ENCODE peak calls at places on chromosome 5, in seven cellular contexts. E is cardiac fibroblast; G is BJ; A is MCF 10A; V is endothelial cell; K is CD8-positive, alpha-beta T cell; Y is fibroblast of pulmonary artery. Z is an unnamed sample.

GRCh38 chr5:1973391-1974013 is 90.8 kb upstream of the IRX4 start:
- DNase-seq in E (no peak), K (no peak), Y (no peak), V (no peak), G (no peak), A (peak), Z (no peak)

GRCh38 chr5:120454094-120454798 is 9.9 kb upstream of the PRR16 start:
- DNase-seq in G (no peak), V (no peak), E (peak), A (peak), Y (peak), K (no peak), Z (no peak)

GRCh38 chr5:142426129-142426641 is 101.4 kb upstream of the SPRY4 start:
- DNase-seq in V (peak), A (no peak), G (no peak), E (peak), Y (no peak), K (no peak), Z (no peak)

GRCh38 chr5:64513492-64513891 is 7.7 kb downstream of the RGS7BP start:
- DNase-seq in V (no peak), G (no peak), A (no peak), K (no peak), Y (no peak), E (no peak), Z (no peak)

GRCh38 chr5:94283093-94283492 is 335.3 kb downstream of the KIAA0825 start:
- DNase-seq in K (no peak), G (no peak), A (no peak), Y (no peak), E (no peak), V (no peak), Z (no peak)

GRCh38 chr5:80204808-80205614 is 50.8 kb downstream of the SERINC5 start:
- DNase-seq in E (no peak), V (peak), A (no peak), K (no peak), G (no peak), Y (peak), Z (no peak)

GRCh38 chr5:122142480-122142879 is 13.1 kb downstream of the ZNF474 start:
- DNase-seq in K (no peak), V (no peak), Y (peak), E (peak), G (peak), A (peak), Z (no peak)

GRCh38 chr5:33195431-33196128 is 245.2 kb upstream of the TARS1 start:
- DNase-seq in Y (peak), V (no peak), E (peak), G (peak), A (peak), K (no peak), Z (no peak)

GRCh38 chr5:88298425-88298824 is 29.8 kb upstream of the TMEM161B start:
- DNase-seq in K (no peak), G (peak), V (no peak), E (peak), Y (peak), A (peak), Z (no peak)

GRCh38 chr5:98783051-98783649 is 9.7 kb downstream of the RGMB start:
- DNase-seq in K (no peak), A (no peak), Y (no peak), E (no peak), V (no peak), G (no peak), Z (no peak)

GRCh38 chr5:126954981-126955380 is 75.4 kb downstream of the MARCHF3 start:
- DNase-seq in K (no peak), Y (no peak), V (no peak), A (no peak), E (no peak), G (no peak), Z (no peak)

GRCh38 chr5:171494452-171495121 is 75.1 kb downstream of the FGF18 start:
- DNase-seq in G (peak), A (peak), K (no peak), Y (peak), E (peak), V (no peak), Z (no peak)

GRCh38 chr5:96175090-96175489 is 213.4 kb upstream of the ELL2 start:
- DNase-seq in G (no peak), A (peak), E (peak), Y (peak), V (no peak), K (no peak), Z (no peak)

GRCh38 chr5:126002222-126002897 is 420.8 kb upstream of the GRAMD2B start:
- DNase-seq in K (no peak), V (no peak), E (peak), A (peak), G (peak), Y (peak), Z (no peak)

GRCh38 chr5:33975846-33976245 is 8.6 kb downstream of the SLC45A2 start:
- DNase-seq in K (no peak), Y (peak), V (no peak), E (peak), A (no peak), G (no peak), Z (no peak)

GRCh38 chr5:79702606-79703380 is 13.2 kb downstream of the CMYA5 start:
- DNase-seq in K (no peak), A (peak), G (peak), E (peak), Y (peak), V (peak), Z (peak)

GRCh38 chr5:14971864-14972263 is 100.3 kb upstream of the ANKH start:
- DNase-seq in Y (no peak), E (no peak), K (no peak), A (no peak), G (no peak), V (no peak), Z (no peak)

GRCh38 chr5:72464071-72464470 is 43.1 kb downstream of the ZNF366 start:
- DNase-seq in V (no peak), G (no peak), E (peak), A (no peak), Y (peak), K (no peak), Z (no peak)

GRCh38 chr5:106241409-106241808 is 1429.3 kb downstream of the EFNA5 start:
- DNase-seq in E (peak), V (no peak), Y (peak), G (no peak), A (peak), K (no peak), Z (no peak)

GRCh38 chr5:7805379-7805778 is 45.6 kb downstream of the CFAP90 start:
- DNase-seq in E (peak), A (peak), K (no peak), Y (peak), G (no peak), V (peak), Z (no peak)

GRCh38 chr5:140246378-140247122 is 56.4 kb downstream of the PFDN1 start:
- DNase-seq in G (peak), E (peak), A (no peak), V (no peak), K (no peak), Y (peak), Z (no peak)

GRCh38 chr5:164475339-164475977 is 970.0 kb downstream of the MAT2B start:
- DNase-seq in K (no peak), E (peak), A (peak), Y (peak), G (no peak), V (no peak), Z (no peak)

GRCh38 chr5:172678902-172679301 is 37.8 kb downstream of the NEURL1B start:
- DNase-seq in V (no peak), E (peak), A (no peak), Y (no peak), G (no peak), K (no peak), Z (peak)

GRCh38 chr5:95709967-95710650 is 21.0 kb upstream of the RHOBTB3 start:
- DNase-seq in K (no peak), G (no peak), A (no peak), V (no peak), E (peak), Y (peak), Z (no peak)

GRCh38 chr5:16713386-16713928 is 96.7 kb upstream of the RETREG1 start:
- DNase-seq in V (peak), Y (peak), K (no peak), G (no peak), A (no peak), E (peak), Z (no peak)

GRCh38 chr5:139638090-139638735 is 9.9 kb upstream of the CXXC5 start:
- DNase-seq in E (peak), G (no peak), K (no peak), Y (peak), A (peak), V (peak), Z (peak)

GRCh38 chr5:121525731-121526130 is 326.0 kb upstream of the FTMT start:
- DNase-seq in V (no peak), K (no peak), E (no peak), Y (no peak), G (no peak), A (peak), Z (no peak)

GRCh38 chr5:153893809-153894208 is 144.9 kb downstream of the FAM114A2 start:
- DNase-seq in A (no peak), K (no peak), E (no peak), G (no peak), Y (no peak), V (no peak), Z (no peak)

GRCh38 chr5:115423541-115423940 is 121.0 kb downstream of the FEM1C start:
- DNase-seq in V (no peak), A (peak), G (no peak), K (no peak), E (peak), Y (no peak), Z (no peak)

GRCh38 chr5:91245871-91246270 is 137.2 kb downstream of the ARRDC3 start:
- DNase-seq in E (peak), A (peak), V (no peak), Y (peak), G (no peak), K (no peak), Z (no peak)
- TF ChIP-seq CTCF in E (no peak), A (no peak), V (no peak), Y (no peak), G (no peak), K (no peak), Z (no peak)

GRCh38 chr5:167967494-167968180 is 323.8 kb upstream of the WWC1 start:
- DNase-seq in Y (no peak), V (no peak), E (no peak), G (no peak), K (no peak), A (no peak), Z (no peak)
- TF ChIP-seq CTCF in Y (peak), V (peak), E (no peak), G (no peak), K (no peak), A (no peak), Z (peak)

DNA sequence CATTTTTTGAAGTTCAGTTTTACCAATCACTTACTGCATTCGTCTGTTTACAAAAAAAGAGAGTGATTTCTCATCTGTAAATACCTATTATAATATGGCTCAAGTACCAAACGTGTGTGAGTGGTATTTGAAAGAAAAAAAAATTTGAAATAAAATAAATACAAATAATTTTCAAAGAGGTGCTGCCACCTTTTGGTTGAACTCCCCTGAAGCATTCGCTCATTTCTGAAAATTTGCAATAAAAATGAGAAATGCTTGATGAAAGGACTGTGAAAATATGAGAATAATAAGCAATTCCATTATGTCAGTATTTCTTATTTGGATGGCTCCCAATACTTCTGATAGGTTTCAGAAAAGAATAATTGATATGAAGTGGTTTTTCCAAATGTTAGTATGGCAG is 409.9 kb downstream of the CTNND2 start:
- DNase-seq in V (no peak), E (peak), Y (peak), G (no peak), A (no peak), K (no peak), Z (no peak)
- TF ChIP-seq CTCF in V (peak), E (peak), Y (peak), G (no peak), A (peak), K (no peak), Z (peak)

DNA sequence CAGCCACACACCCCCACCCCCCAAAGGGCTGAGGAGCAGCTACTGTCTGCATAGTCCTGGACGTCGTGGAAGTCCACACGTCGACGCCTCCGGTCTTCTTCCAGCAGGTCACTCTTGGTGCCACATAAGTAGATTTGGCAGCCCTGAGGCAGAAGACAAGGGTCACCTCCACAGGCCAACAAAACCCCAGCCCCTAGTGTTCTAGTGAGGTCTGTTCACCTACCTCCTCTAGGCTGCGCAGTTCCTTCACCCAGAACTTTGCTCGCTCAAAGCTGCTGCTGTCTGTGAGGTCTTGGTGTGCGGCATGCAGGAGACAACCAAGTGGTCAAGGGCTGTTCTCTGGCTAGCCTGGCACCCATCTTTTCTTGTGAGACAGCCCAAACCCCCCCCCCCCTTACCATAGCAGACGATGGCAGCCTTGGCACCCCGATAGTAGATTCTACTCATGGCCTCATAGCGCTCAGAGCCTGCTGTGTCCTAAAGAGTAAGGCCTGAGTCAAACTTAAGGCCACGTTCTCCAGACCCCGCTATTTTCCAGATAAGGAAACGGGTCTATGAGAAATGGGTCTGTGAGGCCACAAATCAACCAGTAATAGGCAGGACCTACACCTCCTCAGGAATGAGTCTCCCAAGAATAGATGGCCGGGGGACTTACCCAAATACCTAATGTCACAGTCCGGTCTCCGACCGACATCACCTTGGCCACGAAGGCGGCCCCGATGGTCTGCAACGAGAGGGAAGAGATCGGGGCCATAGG is 987 bp downstream of the RAB24 start:
- DNase-seq in G (no peak), Y (no peak), K (no peak), A (peak), V (no peak), E (peak), Z (peak)
- TF ChIP-seq CTCF in G (peak), Y (peak), K (no peak), A (no peak), V (no peak), E (peak), Z (no peak)

DNA sequence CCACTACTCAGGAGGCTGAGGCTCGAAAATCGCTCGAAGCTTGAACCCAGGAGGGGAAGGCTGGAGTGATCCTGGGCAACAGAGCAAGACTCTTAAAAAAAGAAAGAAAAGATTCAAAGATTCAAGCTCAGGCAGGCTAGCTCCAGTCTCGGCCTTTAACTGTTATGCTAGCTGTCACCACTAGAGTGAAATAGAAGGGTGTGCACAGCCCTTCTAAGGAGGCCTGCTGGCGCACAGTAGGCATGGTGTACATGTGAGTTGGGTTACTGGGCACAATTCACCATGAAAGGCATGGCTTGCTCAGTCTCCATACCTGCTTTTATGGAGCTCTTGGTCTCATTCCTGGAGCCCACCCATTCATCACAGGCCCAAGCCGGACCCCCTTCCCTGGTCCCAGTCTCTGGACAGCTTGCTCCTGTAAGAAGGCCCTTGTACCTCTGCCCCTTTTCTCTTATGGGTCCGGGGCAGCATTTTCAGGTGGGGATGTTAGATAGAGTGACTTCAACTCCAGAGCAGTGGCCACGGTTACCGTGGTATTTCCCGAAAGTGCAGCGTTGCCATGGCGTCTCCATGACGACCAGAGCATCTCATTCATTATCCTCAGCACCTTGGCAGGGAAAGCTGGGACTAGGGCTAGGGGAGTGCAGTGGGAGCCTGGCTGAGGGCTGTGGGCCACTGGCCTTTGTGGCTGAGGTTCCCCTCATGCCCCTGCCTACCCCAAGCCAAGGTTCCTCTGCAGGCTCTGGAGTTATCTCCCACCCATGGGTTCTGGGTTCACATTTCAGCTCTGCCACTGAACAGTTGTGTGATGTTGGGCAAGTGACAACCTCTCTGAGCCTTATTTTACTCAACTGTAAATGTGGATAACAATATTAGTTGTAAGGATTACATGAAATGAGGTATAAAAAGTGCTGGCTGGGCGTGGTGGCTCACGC is 5.7 kb downstream of the NDST1 start:
- DNase-seq in V (peak), E (no peak), Y (no peak), G (no peak), A (no peak), K (no peak), Z (no peak)
- TF ChIP-seq CTCF in V (peak), E (peak), Y (peak), G (peak), A (peak), K (no peak), Z (no peak)

Z was measured in mesothelial cell of epicardium.